ENCODE peak calls at places on chromosomes 4 and X, in four cellular contexts. One of them, this sample, is unnamed.
A peak's percentile ranks its signal among the peaks of the same experiment; 100 is the strongest.

GRCh38 chrX:13043138-13043537 is 1.3 kb downstream of the FAM9C start:
- DNase-seq in adrenal gland: no peak
- DNase-seq in fibroblast of mammary gland: no peak
- DNase-seq in GM13976: no peak
- DNase-seq in this sample: no peak

GRCh38 chr4:30719363-30720020 is 677 bp upstream of the PCDH7 start:
- DNase-seq in fibroblast of mammary gland: peak; percentile 52
- DNase-seq in adrenal gland: peak; percentile 21
- DNase-seq in GM13976: peak; percentile 39
- DNase-seq in this sample: no peak

GRCh38 chrX:46961574-46962279 is 49.5 kb downstream of the JADE3 start:
- DNase-seq in fibroblast of mammary gland: no peak
- DNase-seq in adrenal gland: no peak
- DNase-seq in GM13976: no peak
- DNase-seq in this sample: no peak

GRCh38 chr4:189436207-189436606 is 504.5 kb upstream of the FRG1 start:
- DNase-seq in adrenal gland: no peak
- DNase-seq in fibroblast of mammary gland: no peak
- DNase-seq in GM13976: no peak
- DNase-seq in this sample: no peak

GRCh38 chr4:786074-786741 is 39.7 kb downstream of the CPLX1 start:
- DNase-seq in GM13976: no peak
- DNase-seq in fibroblast of mammary gland: no peak
- DNase-seq in adrenal gland: no peak
- DNase-seq in this sample: no peak

GRCh38 chr4:137534516-137534915 is 2.2 kb upstream of the PCDH18 start:
- DNase-seq in adrenal gland: no peak
- DNase-seq in GM13976: no peak
- DNase-seq in fibroblast of mammary gland: peak; percentile 55
- DNase-seq in this sample: no peak

GRCh38 chr4:137621056-137621455 is 88.8 kb upstream of the PCDH18 start:
- DNase-seq in fibroblast of mammary gland: no peak
- DNase-seq in GM13976: no peak
- DNase-seq in adrenal gland: no peak
- DNase-seq in this sample: no peak

GRCh38 chr4:21554510-21554909 is 394.1 kb downstream of the KCNIP4 start:
- DNase-seq in GM13976: no peak
- DNase-seq in adrenal gland: no peak
- DNase-seq in fibroblast of mammary gland: no peak
- DNase-seq in this sample: no peak

GRCh38 chrX:3815896-3816664 is 102.6 kb upstream of the PRKX start:
- DNase-seq in GM13976: peak; percentile 43
- DNase-seq in fibroblast of mammary gland: peak; percentile 28
- DNase-seq in adrenal gland: peak; percentile 61
- DNase-seq in this sample: peak; percentile 22

GRCh38 chr4:37604464-37604863 is 81.7 kb downstream of the RELL1 start:
- DNase-seq in GM13976: no peak
- DNase-seq in fibroblast of mammary gland: peak; percentile 69
- DNase-seq in adrenal gland: no peak
- DNase-seq in this sample: no peak

GRCh38 chr4:150235795-150236385 is 157.6 kb downstream of the DCLK2 start:
- DNase-seq in fibroblast of mammary gland: no peak
- DNase-seq in GM13976: no peak
- DNase-seq in adrenal gland: no peak
- DNase-seq in this sample: no peak

GRCh38 chr4:182969651-182970279 is 52.6 kb upstream of the DCTD start:
- DNase-seq in fibroblast of mammary gland: no peak
- DNase-seq in adrenal gland: no peak
- DNase-seq in GM13976: no peak
- DNase-seq in this sample: no peak

GRCh38 chr4:121773873-121774272 is 8.9 kb upstream of the SMIM43 start:
- DNase-seq in GM13976: no peak
- DNase-seq in fibroblast of mammary gland: no peak
- DNase-seq in adrenal gland: no peak
- DNase-seq in this sample: no peak

GRCh38 chr4:139833131-139833930 is 167.7 kb downstream of the MGST2 start:
- DNase-seq in adrenal gland: no peak
- DNase-seq in GM13976: no peak
- DNase-seq in fibroblast of mammary gland: no peak
- DNase-seq in this sample: no peak

GRCh38 chr4:139416073-139416673 is 37.7 kb upstream of the RAB33B start:
- DNase-seq in adrenal gland: no peak
- DNase-seq in GM13976: peak; percentile 32
- DNase-seq in fibroblast of mammary gland: peak; percentile 67
- DNase-seq in this sample: no peak

GRCh38 chrX:18793601-18794089 is 86.2 kb downstream of the PPEF1 start:
- DNase-seq in GM13976: no peak
- DNase-seq in fibroblast of mammary gland: no peak
- DNase-seq in adrenal gland: no peak
- DNase-seq in this sample: no peak

GRCh38 chr4:123741906-123742305 is 345.3 kb downstream of the SPRY1 start:
- DNase-seq in adrenal gland: no peak
- DNase-seq in fibroblast of mammary gland: peak; percentile 12
- DNase-seq in GM13976: no peak
- DNase-seq in this sample: no peak

GRCh38 chr4:139454111-139454600 is at the start of gene RAB33B:
- DNase-seq in fibroblast of mammary gland: peak; percentile 6
- DNase-seq in adrenal gland: no peak
- DNase-seq in GM13976: no peak
- DNase-seq in this sample: no peak

GRCh38 chr4:6910960-6911874 is 1.6 kb downstream of the TBC1D14 start:
- DNase-seq in adrenal gland: no peak
- DNase-seq in fibroblast of mammary gland: no peak
- DNase-seq in GM13976: no peak
- DNase-seq in this sample: no peak

GRCh38 chr4:158890294-158890693 is 121.5 kb downstream of the FNIP2 start:
- DNase-seq in GM13976: no peak
- DNase-seq in fibroblast of mammary gland: no peak
- DNase-seq in adrenal gland: no peak
- DNase-seq in this sample: no peak

GRCh38 chr4:86934772-86935498 is at the start of gene AFF1:
- DNase-seq in fibroblast of mammary gland: peak; percentile 84
- DNase-seq in adrenal gland: peak; percentile 95
- DNase-seq in GM13976: peak; percentile 95
- DNase-seq in this sample: peak; percentile 90

GRCh38 chrX:15515931-15516330 is 15.3 kb downstream of the BMX start:
- DNase-seq in GM13976: no peak
- DNase-seq in adrenal gland: peak; percentile 21
- DNase-seq in fibroblast of mammary gland: no peak
- DNase-seq in this sample: no peak

GRCh38 chrX:150543230-150544155 is 24.9 kb upstream of the MTM1 start:
- DNase-seq in GM13976: peak; percentile 58
- DNase-seq in adrenal gland: no peak
- DNase-seq in fibroblast of mammary gland: no peak
- DNase-seq in this sample: no peak

GRCh38 chrX:150544835-150545790 is 23.3 kb upstream of the MTM1 start:
- DNase-seq in fibroblast of mammary gland: no peak
- DNase-seq in GM13976: no peak
- DNase-seq in adrenal gland: no peak
- DNase-seq in this sample: peak; percentile 71

GRCh38 chrX:150546711-150547153 is 21.7 kb upstream of the MTM1 start:
- DNase-seq in fibroblast of mammary gland: no peak
- DNase-seq in adrenal gland: no peak
- DNase-seq in GM13976: no peak
- DNase-seq in this sample: peak; percentile 47

GRCh38 chrX:150542846-150543229 is 25.6 kb upstream of the MTM1 start:
- DNase-seq in adrenal gland: no peak
- DNase-seq in fibroblast of mammary gland: no peak
- DNase-seq in GM13976: peak; percentile 48
- DNase-seq in this sample: no peak

DNA sequence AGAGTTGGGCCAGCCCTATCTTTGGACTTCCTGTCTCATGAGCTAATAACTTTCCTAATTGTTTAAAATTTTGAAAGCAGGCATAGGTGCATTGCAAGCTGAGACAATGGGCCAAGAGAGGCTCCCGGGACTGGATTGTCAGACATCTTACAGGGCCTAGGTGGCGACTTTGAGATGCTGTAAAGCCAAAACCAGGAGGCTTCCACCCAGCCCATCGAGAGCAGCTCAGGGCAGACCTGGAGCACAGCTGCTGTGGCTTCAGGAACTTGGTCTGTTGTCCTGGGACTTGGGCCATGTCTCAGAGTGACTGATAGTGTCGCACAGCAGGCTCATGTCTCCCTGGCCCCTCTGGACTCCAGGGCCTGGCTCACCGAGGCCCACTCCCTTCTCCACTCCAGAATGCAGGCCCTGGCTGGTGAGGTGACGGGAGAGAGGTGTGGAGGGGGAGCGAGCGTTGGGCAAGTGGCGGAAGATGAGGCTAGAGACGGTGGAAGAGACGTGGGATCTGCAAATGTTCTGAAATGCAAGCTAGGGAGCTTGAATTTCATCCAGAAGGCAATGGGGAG is 24.1 kb upstream of the MTM1 start:
- DNase-seq in adrenal gland: no peak
- DNase-seq in GM13976: peak; percentile 41
- DNase-seq in fibroblast of mammary gland: no peak
- DNase-seq in this sample: no peak
- TF ChIP-seq CTCF in adrenal gland: no peak
- TF ChIP-seq CTCF in GM13976: no peak
- TF ChIP-seq CTCF in fibroblast of mammary gland: no peak
- TF ChIP-seq CTCF in this sample: no peak

GRCh38 chrX:133913658-133914388 is 71.6 kb downstream of the GPC3 start:
- DNase-seq in GM13976: no peak
- DNase-seq in fibroblast of mammary gland: no peak
- DNase-seq in adrenal gland: no peak
- DNase-seq in this sample: no peak
- TF ChIP-seq CTCF in GM13976: no peak
- TF ChIP-seq CTCF in fibroblast of mammary gland: no peak
- TF ChIP-seq CTCF in adrenal gland: no peak
- TF ChIP-seq CTCF in this sample: no peak

GRCh38 chr4:162640152-162640551 is 476.4 kb upstream of the FSTL5 start:
- DNase-seq in fibroblast of mammary gland: no peak
- DNase-seq in GM13976: no peak
- DNase-seq in adrenal gland: no peak
- DNase-seq in this sample: no peak

DNA sequence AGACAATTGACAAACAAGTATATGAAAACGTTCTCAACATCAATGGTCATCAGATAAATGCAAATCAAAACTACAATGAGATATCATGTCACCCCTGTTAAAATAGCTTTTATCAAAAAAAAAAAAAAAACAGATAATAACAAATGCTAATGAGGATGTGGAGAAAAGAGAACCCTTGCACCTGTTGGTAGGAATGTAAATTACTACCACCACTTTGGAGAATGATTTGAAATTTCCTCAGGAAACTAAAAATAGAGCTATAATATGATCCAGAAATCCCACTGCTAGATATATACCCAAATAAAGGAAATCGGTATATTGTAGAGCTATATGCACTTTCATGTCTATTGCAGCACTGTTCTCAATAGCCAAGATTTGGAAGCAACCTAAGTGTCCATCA is 470.6 kb upstream of the FSTL5 start:
- DNase-seq in fibroblast of mammary gland: no peak
- DNase-seq in adrenal gland: no peak
- DNase-seq in GM13976: no peak
- DNase-seq in this sample: no peak
- TF ChIP-seq CTCF in fibroblast of mammary gland: no peak
- TF ChIP-seq CTCF in adrenal gland: no peak
- TF ChIP-seq CTCF in GM13976: no peak
- TF ChIP-seq CTCF in this sample: no peak

DNA sequence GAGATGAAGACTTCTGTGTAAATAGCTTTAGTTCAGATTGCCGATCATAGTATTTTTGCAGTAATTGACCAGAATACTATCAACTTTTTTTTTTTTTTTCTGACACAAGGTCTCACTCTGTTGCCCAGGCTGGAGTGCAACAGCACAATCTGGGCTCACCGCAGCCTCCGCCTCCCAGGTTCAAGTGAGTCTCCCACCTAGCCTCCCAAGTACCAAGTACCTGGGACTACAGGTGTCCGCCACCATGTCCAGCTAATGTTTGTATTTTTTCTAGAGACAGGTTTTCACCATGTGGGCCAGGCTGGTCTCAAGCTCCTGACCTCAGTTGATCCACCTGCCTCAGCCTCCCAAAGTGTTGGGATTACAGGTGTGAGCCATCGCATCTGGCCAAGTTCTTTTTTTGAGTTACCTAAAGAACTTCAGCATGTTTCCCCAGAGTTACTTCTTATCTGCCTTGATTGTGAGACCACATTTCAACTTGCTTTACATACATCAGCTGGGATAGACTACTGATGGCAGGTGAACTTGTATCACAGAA is 2.8 kb downstream of the UGDH start:
- DNase-seq in GM13976: no peak
- DNase-seq in fibroblast of mammary gland: no peak
- DNase-seq in adrenal gland: no peak
- DNase-seq in this sample: no peak
- TF ChIP-seq CTCF in GM13976: no peak
- TF ChIP-seq CTCF in fibroblast of mammary gland: no peak
- TF ChIP-seq CTCF in adrenal gland: no peak
- TF ChIP-seq CTCF in this sample: no peak

GRCh38 chr4:119041951-119042560 is 93.6 kb upstream of the MYOZ2 start:
- DNase-seq in adrenal gland: peak; percentile 74
- DNase-seq in GM13976: peak; percentile 63
- DNase-seq in fibroblast of mammary gland: peak; percentile 84
- DNase-seq in this sample: peak; percentile 69
- TF ChIP-seq CTCF in adrenal gland: peak; percentile 57
- TF ChIP-seq CTCF in GM13976: peak; percentile 39
- TF ChIP-seq CTCF in fibroblast of mammary gland: peak; percentile 66
- TF ChIP-seq CTCF in this sample: peak; percentile 55

DNA sequence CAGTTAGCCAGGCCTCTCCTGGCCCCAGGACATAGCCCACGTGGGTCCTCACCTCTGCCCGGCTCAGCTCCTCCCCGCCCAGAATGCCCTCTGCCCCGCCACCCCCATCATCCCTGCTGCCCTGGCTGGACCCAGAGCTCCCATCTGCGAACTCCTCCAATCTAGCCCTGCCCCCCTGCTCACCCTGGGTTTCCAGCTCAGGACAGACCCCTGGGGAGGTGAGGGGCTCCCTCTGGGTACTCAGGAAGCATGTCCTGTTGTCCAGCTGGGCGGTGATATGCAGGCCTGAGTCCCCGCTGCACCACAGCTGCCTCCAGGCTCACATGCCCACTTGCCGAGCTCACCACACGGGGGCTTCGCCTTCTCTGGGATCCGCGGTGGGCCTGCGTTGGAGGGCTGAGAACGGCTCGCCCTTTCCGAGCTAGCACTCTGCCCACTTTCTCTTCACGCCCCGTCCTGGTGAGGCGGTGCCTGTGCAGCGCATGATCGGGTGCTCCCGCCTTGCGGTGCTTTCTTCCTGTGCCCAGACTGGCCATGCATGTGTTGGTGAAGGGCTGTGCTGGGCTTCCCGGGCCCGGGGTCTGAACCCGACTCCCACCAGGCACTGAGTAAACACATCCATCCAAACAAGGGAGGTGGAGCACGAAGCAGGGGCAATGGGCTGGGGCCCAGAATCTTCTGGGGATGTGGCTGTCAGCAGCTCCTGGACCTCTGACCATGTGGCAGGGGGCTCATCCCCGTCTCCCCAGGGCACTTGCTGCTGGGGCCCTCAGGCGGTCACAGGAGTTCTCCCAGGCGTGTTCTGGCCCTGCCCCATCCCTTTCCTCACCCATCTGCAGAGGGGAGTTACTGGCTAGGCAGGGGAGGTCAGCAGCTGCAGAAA is 74.3 kb downstream of the RGS12 start:
- DNase-seq in adrenal gland: peak; percentile 16
- DNase-seq in fibroblast of mammary gland: no peak
- DNase-seq in GM13976: no peak
- DNase-seq in this sample: no peak
- TF ChIP-seq CTCF in adrenal gland: no peak
- TF ChIP-seq CTCF in fibroblast of mammary gland: no peak
- TF ChIP-seq CTCF in GM13976: no peak
- TF ChIP-seq CTCF in this sample: no peak

GRCh38 chr4:48127882-48128394 is 6.1 kb downstream of the TXK start:
- DNase-seq in adrenal gland: peak; percentile 76
- DNase-seq in fibroblast of mammary gland: peak; percentile 87
- DNase-seq in GM13976: peak; percentile 66
- DNase-seq in this sample: peak; percentile 46
- TF ChIP-seq CTCF in adrenal gland: peak; percentile 55
- TF ChIP-seq CTCF in fibroblast of mammary gland: peak; percentile 61
- TF ChIP-seq CTCF in GM13976: peak; percentile 56
- TF ChIP-seq CTCF in this sample: no peak

This sample was measured in testis.